ENCODE peak calls at places on chromosomes 7 and 10, in seven cellular contexts. T is psoas muscle; J is endothelial cell; G is IMR-90; X is body of pancreas; V is CD8-positive, alpha-beta T cell; U is AG04449. Z is an unnamed sample.
A peak's percentile ranks its signal among the peaks of the same experiment; 100 is the strongest.

GRCh38 chr10:112914288-112914952 is 35.6 kb upstream of the TCF7L2 start:
- DNase-seq in T (no peak), J (no peak), G (no peak), X (no peak), V (no peak), U (no peak), Z (peak; percentile 74)

GRCh38 chr10:132551093-132551807 is 13.7 kb downstream of the INPP5A start:
- DNase-seq in T (no peak), J (no peak), G (no peak), X (no peak), V (no peak), U (no peak), Z (no peak)

GRCh38 chr7:34675749-34676374 is 17.8 kb downstream of the NPSR1 start:
- DNase-seq in T (no peak), J (peak; percentile 42), G (no peak), X (peak; percentile 10), V (no peak), U (no peak), Z (peak; percentile 3)

GRCh38 chr10:35246770-35247343 is 89.5 kb upstream of the CCNY start:
- DNase-seq in T (no peak), J (no peak), G (no peak), X (no peak), V (no peak), U (no peak), Z (no peak)

GRCh38 chr7:2044883-2045471 is 187.8 kb downstream of the MAD1L1 start:
- DNase-seq in T (peak; percentile 42), J (no peak), G (no peak), X (no peak), V (no peak), U (no peak), Z (no peak)

GRCh38 chr10:72375585-72375984 is 20.9 kb upstream of the DNAJB12 start:
- DNase-seq in T (no peak), J (no peak), G (no peak), X (no peak), V (no peak), U (no peak), Z (no peak)

GRCh38 chr10:7417103-7417623 is 6.3 kb upstream of the SFMBT2 start:
- DNase-seq in T (no peak), J (no peak), G (peak; percentile 64), X (no peak), V (no peak), U (peak; percentile 4), Z (peak; percentile 71)

GRCh38 chr10:132626019-132626760 is 88.6 kb downstream of the INPP5A start:
- DNase-seq in T (peak; percentile 47), J (no peak), G (no peak), X (no peak), V (no peak), U (no peak), Z (no peak)

GRCh38 chr10:132560248-132560731 is 22.7 kb downstream of the INPP5A start:
- DNase-seq in T (no peak), J (no peak), G (peak; percentile 12), X (no peak), V (no peak), U (no peak), Z (peak; percentile 19)

GRCh38 chr10:20890491-20891337 is 6.4 kb downstream of the NEBL start:
- DNase-seq in T (no peak), J (no peak), G (no peak), X (no peak), V (no peak), U (no peak), Z (peak; percentile 76)

GRCh38 chr7:112010994-112011393 is 195.2 kb downstream of the DOCK4 start:
- DNase-seq in T (no peak), J (no peak), G (no peak), X (peak; percentile 8), V (no peak), U (no peak), Z (no peak)

GRCh38 chr10:132961420-132961803 is 19.0 kb upstream of the CFAP46 start:
- DNase-seq in T (no peak), J (no peak), G (no peak), X (no peak), V (no peak), U (no peak), Z (no peak)

GRCh38 chr10:5551531-5552375 is 27.0 kb downstream of the CALML3 start:
- DNase-seq in T (peak; percentile 24), J (no peak), G (peak; percentile 47), X (no peak), V (no peak), U (no peak), Z (no peak)

GRCh38 chr10:61475449-61475873 is 22.3 kb upstream of the TMEM26 start:
- DNase-seq in T (no peak), J (no peak), G (peak; percentile 66), X (no peak), V (no peak), U (no peak), Z (peak; percentile 61)

GRCh38 chr10:84156768-84157167 is 16.8 kb upstream of the GPR15LG start:
- DNase-seq in T (no peak), J (no peak), G (peak; percentile 10), X (no peak), V (no peak), U (no peak), Z (peak; percentile 47)

GRCh38 chr7:1240917-1241509 is 8.3 kb downstream of the UNCX start:
- DNase-seq in T (peak; percentile 40), J (no peak), G (no peak), X (no peak), V (no peak), U (no peak), Z (no peak)

GRCh38 chr10:3036155-3036554 is 31.2 kb upstream of the PFKP start:
- DNase-seq in T (no peak), J (no peak), G (no peak), X (no peak), V (no peak), U (no peak), Z (no peak)

GRCh38 chr10:129764011-129764900 is 199.8 kb downstream of the EBF3 start:
- DNase-seq in T (no peak), J (no peak), G (no peak), X (no peak), V (no peak), U (no peak), Z (no peak)

GRCh38 chr7:17556247-17556646 is 257.8 kb downstream of the AHR start:
- DNase-seq in T (no peak), J (no peak), G (no peak), X (no peak), V (no peak), U (no peak), Z (no peak)

GRCh38 chr7:78261739-78262138 is 463.2 kb downstream of the PHTF2 start:
- DNase-seq in T (no peak), J (no peak), G (no peak), X (no peak), V (no peak), U (no peak), Z (no peak)
- TF ChIP-seq CTCF in T (no peak), J (no peak), G (no peak), X (no peak), V (no peak), U (no peak), Z (no peak)

DNA sequence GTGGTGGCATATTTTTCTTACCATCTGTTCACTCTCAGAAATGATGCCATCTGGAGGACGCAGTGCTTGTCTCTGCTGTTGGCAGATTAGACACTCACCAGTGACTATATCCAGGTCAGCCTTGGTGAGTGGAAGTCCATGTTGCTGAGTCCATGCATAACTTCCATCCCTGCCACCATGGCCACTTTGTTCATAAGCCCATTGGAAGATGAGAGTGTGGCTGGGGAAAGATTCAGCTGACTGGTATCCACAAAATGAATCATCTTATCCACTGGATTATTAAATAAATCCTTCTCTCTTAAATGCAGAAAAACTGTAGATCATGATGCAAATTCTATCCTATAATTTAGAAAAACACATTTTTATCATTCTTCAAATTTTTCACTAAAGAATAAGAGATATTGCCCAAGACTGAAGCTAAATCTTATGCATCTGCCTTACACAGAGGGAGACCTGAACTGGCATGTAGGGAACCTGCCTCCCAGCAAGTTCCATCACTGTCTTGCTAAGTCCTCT is 726.9 kb downstream of the TNS3 start:
- DNase-seq in T (no peak), J (no peak), G (peak; percentile 75), X (no peak), V (no peak), U (peak; percentile 80), Z (peak; percentile 67)
- TF ChIP-seq CTCF in T (no peak), J (no peak), G (peak; percentile 9), X (no peak), V (no peak), U (no peak), Z (no peak)

DNA sequence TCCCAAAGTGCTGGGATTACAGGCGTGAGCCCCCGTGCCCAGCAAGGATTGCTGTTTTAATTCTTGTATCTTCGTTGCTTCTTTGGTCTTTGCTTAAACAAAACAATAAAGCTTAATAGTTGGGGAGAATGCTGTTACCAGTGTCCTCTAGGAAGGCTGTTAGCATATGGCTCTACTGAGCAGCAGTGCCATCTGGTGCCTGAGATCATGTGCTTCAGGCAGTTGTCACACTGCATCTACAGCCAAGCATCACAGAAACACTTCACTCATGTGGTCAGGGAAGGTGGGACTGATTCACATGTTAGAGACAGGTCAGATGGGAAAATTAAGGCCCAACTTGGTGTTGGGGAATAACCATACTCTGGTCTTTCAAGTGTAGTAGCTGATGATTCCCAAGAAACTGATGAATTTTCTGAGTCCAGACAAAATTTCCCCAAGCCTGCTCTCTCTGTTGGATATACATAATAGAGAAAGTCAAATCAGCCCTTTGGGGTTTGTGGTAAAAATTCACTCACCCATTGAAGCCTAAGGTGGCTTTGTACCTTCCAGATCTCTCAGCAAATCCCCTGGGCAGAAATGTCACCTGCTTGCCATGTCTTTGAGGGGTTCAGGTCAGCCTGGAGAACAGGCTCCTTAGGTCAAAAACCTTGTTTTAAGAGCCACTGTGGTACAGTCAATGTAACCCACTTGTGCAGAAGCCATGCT is 28.4 kb downstream of the UBE2D4 start:
- DNase-seq in T (no peak), J (peak; percentile 20), G (peak; percentile 75), X (peak; percentile 38), V (no peak), U (peak; percentile 21), Z (peak; percentile 71)
- TF ChIP-seq CTCF in T (peak; percentile 38), J (no peak), G (peak; percentile 59), X (no peak), V (peak; percentile 16), U (peak; percentile 75), Z (peak; percentile 59)

GRCh38 chr10:11097686-11098085 is 80.0 kb downstream of the CELF2 start:
- DNase-seq in T (no peak), J (no peak), G (no peak), X (no peak), V (no peak), U (no peak), Z (no peak)

GRCh38 chr10:11098628-11099027 is 81.0 kb downstream of the CELF2 start:
- DNase-seq in T (no peak), J (no peak), G (no peak), X (no peak), V (no peak), U (no peak), Z (no peak)

GRCh38 chr10:11093733-11094132 is 76.1 kb downstream of the CELF2 start:
- DNase-seq in T (no peak), J (no peak), G (no peak), X (no peak), V (no peak), U (no peak), Z (no peak)

GRCh38 chr10:11091517-11092102 is 73.9 kb downstream of the CELF2 start:
- DNase-seq in T (no peak), J (no peak), G (no peak), X (no peak), V (no peak), U (no peak), Z (no peak)

DNA sequence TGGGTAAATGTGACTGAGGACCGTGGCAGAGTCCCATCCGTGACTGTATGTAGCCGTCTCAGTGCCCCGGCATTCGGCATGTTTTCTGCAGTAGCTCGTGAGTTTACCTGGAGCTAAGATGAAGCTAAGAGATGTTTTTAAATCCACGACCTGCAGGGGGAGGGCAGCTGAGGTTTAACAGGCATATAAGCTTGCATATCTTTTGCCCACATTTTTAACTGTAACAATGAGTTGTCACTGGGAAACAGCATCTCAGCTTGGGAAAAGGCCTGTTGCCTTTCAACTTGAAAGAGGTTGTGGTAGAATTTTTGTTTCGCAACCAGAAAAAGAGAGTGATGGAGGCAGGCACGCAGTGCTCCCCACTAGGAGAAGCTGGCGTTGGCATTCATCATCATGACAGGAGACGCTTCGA is 77.7 kb downstream of the CELF2 start:
- DNase-seq in T (no peak), J (no peak), G (no peak), X (no peak), V (no peak), U (no peak), Z (no peak)
- TF ChIP-seq CTCF in T (no peak), J (peak; percentile 17), G (no peak), X (no peak), V (no peak), U (no peak), Z (no peak)